ENCODE peak calls at places on chromosomes 12 and 14, in ten cellular contexts. H is activated effector memory CD4-positive, alpha-beta T cell treated with Interleukin-2 at 50 U/mL for 16 hours; W is NCI-H774; X is H7; L is right cardiac atrium; T is activated CD8-positive, alpha-beta memory T cell treated with anti-CD3 and anti-CD28 coated beads, Interleukin-2, amount 50 U/mL, for 4 hours; G is non-pigmented ciliary epithelial cell; D is NCI-H1092 treated with DMSO at 0.1 percent for 48 hours; I is stimulated activated CD4-positive, alpha-beta T cell treated with anti-CD3 and anti-CD28 coated beads, Interleukin-2, amount 100 ng/mL, for 24 hours; Z is D341Med. O is an unnamed sample.

GRCh38 chr12:43444940-43445564 is 107.0 kb downstream of the ADAMTS20 start:
- DNase-seq in X (peak), Z (peak), H (no peak), D (no peak), L (peak), G (peak), I (peak), T (peak), W (no peak), O (peak)

GRCh38 chr12:72433298-72433697 is 161.1 kb downstream of the TRHDE start:
- DNase-seq in X (no peak), H (no peak), L (no peak), G (no peak), Z (no peak), T (no peak), I (no peak), W (no peak), D (no peak), O (no peak)

GRCh38 chr14:100438678-100439592 is 115.8 kb downstream of the SLC25A47 start:
- DNase-seq in W (no peak), H (no peak), X (no peak), T (peak), G (no peak), Z (no peak), L (no peak), I (peak), D (no peak), O (no peak)

GRCh38 chr14:70827366-70828151 is 18.2 kb upstream of the MAP3K9 start:
- DNase-seq in T (no peak), G (no peak), D (no peak), W (no peak), X (no peak), I (no peak), Z (no peak), L (no peak), H (no peak), O (no peak)

GRCh38 chr14:30533126-30533525 is 25.8 kb upstream of the G2E3 start:
- DNase-seq in D (no peak), I (no peak), Z (no peak), G (no peak), T (no peak), X (no peak), L (no peak), H (no peak), W (no peak), O (no peak)

GRCh38 chr12:27332407-27333310 is at the start of gene BMAL2:
- DNase-seq in L (peak), Z (peak), X (peak), H (peak), I (peak), W (peak), G (no peak), D (peak), T (peak), O (peak)

GRCh38 chr12:113030875-113031525 is 25.5 kb upstream of the DTX1 start:
- DNase-seq in H (no peak), Z (peak), I (no peak), T (no peak), W (peak), L (peak), X (peak), D (peak), G (peak), O (peak)

GRCh38 chr14:50529288-50530179 is 2.8 kb downstream of the MAP4K5 start:
- DNase-seq in G (no peak), L (no peak), W (no peak), H (no peak), Z (no peak), X (no peak), T (no peak), D (no peak), I (no peak), O (no peak)

GRCh38 chr12:14239935-14240872 is 125.3 kb upstream of the ATF7IP start:
- DNase-seq in G (no peak), H (no peak), W (no peak), T (no peak), X (peak), Z (peak), I (no peak), D (no peak), L (no peak), O (no peak)

GRCh38 chr12:71666259-71666658 is 2.2 kb downstream of the THAP2 start:
- DNase-seq in Z (no peak), H (no peak), G (no peak), W (no peak), L (no peak), X (no peak), D (no peak), T (no peak), I (no peak), O (no peak)

GRCh38 chr14:63565448-63565847 is 22.3 kb upstream of the PPP2R5E start:
- DNase-seq in X (no peak), I (no peak), D (no peak), T (no peak), L (no peak), G (no peak), H (no peak), W (no peak), Z (no peak), O (no peak)

GRCh38 chr12:121626853-121627623 is 708 bp downstream of the ORAI1 start:
- DNase-seq in L (peak), I (peak), G (no peak), W (no peak), D (peak), X (peak), Z (peak), H (peak), T (peak), O (no peak)

GRCh38 chr12:46005151-46005797 is 14.9 kb upstream of the SCAF11 start:
- DNase-seq in D (peak), W (no peak), Z (no peak), H (no peak), X (no peak), L (no peak), I (no peak), T (no peak), G (no peak), O (no peak)

GRCh38 chr12:90858261-90858660 is 96.7 kb downstream of the CCER1 start:
- DNase-seq in T (no peak), I (no peak), L (no peak), X (no peak), D (peak), H (no peak), Z (no peak), G (no peak), W (no peak), O (no peak)

GRCh38 chr14:23465261-23465660 is 4.2 kb upstream of the NGDN start:
- DNase-seq in X (no peak), Z (no peak), T (no peak), D (no peak), H (no peak), I (no peak), W (no peak), L (no peak), G (no peak), O (no peak)

GRCh38 chr12:121992059-121992879 is 29.4 kb upstream of the BCL7A start:
- DNase-seq in L (peak), H (peak), I (peak), Z (no peak), G (peak), D (no peak), X (peak), T (peak), W (no peak), O (no peak)

GRCh38 chr12:68198490-68199086 is 27.0 kb downstream of the IL26 start:
- DNase-seq in T (no peak), L (no peak), I (no peak), H (no peak), X (no peak), Z (no peak), D (no peak), G (no peak), W (no peak), O (no peak)

GRCh38 chr14:87712386-87713113 is 280.4 kb downstream of the GALC start:
- DNase-seq in D (peak), W (no peak), H (no peak), T (no peak), I (no peak), L (no peak), G (no peak), X (peak), Z (peak), O (no peak)